ENCODE peak calls at places on chromosomes 6 and 20, in five cellular contexts. P, J, B, M and Y are unnamed samples.

GRCh38 chr6:108839068-108839467 is 9.2 kb upstream of the ARMC2 start:
- DNase-seq in P (no peak), J (no peak), B (no peak), M (no peak), Y (no peak)

GRCh38 chr6:164753517-164753916 is 555.9 kb downstream of the C6orf118 start:
- DNase-seq in P (no peak), J (peak; percentile 13), B (no peak), M (no peak), Y (no peak)

GRCh38 chr20:56431451-56431850 is 19.4 kb downstream of the CASS4 start:
- DNase-seq in P (no peak), J (no peak), B (no peak), M (no peak), Y (no peak)

GRCh38 chr20:35561268-35561667 is 19.4 kb downstream of the ERGIC3 start:
- DNase-seq in P (no peak), J (no peak), B (peak; percentile 64), M (no peak), Y (no peak)

GRCh38 chr6:131524695-131525336 is 48.2 kb upstream of the ARG1 start:
- DNase-seq in P (no peak), J (no peak), B (no peak), M (no peak), Y (no peak)

GRCh38 chr6:131733376-131734016 is 22.7 kb upstream of the CTAGE9 start:
- DNase-seq in P (peak; percentile 41), J (no peak), B (no peak), M (no peak), Y (peak; percentile 26)

GRCh38 chr20:20823469-20823868 is 111.0 kb upstream of the RALGAPA2 start:
- DNase-seq in P (no peak), J (no peak), B (no peak), M (no peak), Y (no peak)

GRCh38 chr6:155818698-155819097 is 363.1 kb upstream of the NOX3 start:
- DNase-seq in P (no peak), J (no peak), B (no peak), M (no peak), Y (no peak)

GRCh38 chr6:47182291-47182957 is 127.3 kb downstream of the TNFRSF21 start:
- DNase-seq in P (no peak), J (no peak), B (peak; percentile 47), M (no peak), Y (no peak)

GRCh38 chr6:159455700-159456274 is 237.3 kb downstream of the SOD2 start:
- DNase-seq in P (no peak), J (no peak), B (no peak), M (no peak), Y (no peak)

GRCh38 chr6:2531426-2532208 is 219.1 kb downstream of the MYLK4 start:
- DNase-seq in P (no peak), J (no peak), B (no peak), M (no peak), Y (no peak)

GRCh38 chr6:131914967-131915751 is 36.0 kb downstream of the CCN2 start:
- DNase-seq in P (peak; percentile 70), J (peak; percentile 68), B (peak; percentile 63), M (no peak), Y (peak; percentile 51)

GRCh38 chr20:431012-431904 is 23.2 kb downstream of the RBCK1 start:
- DNase-seq in P (peak; percentile 35), J (peak; percentile 69), B (peak; percentile 73), M (peak; percentile 71), Y (peak; percentile 66)

GRCh38 chr6:30847971-30848441 is 36.3 kb upstream of the DDR1 start:
- DNase-seq in P (no peak), J (no peak), B (no peak), M (no peak), Y (no peak)

GRCh38 chr20:1555952-1556351 is 1.6 kb downstream of the SIRPD start:
- DNase-seq in P (no peak), J (no peak), B (no peak), M (no peak), Y (no peak)

GRCh38 chr6:148972481-148972880 is 225.7 kb downstream of the UST start:
- DNase-seq in P (no peak), J (peak; percentile 46), B (peak; percentile 37), M (peak; percentile 83), Y (peak; percentile 32)

GRCh38 chr20:47127986-47128385 is 228.5 kb downstream of the ZMYND8 start:
- DNase-seq in P (no peak), J (no peak), B (no peak), M (no peak), Y (no peak)

GRCh38 chr6:26743157-26743821 is 83.7 kb upstream of the ZNF322 start:
- DNase-seq in P (no peak), J (peak; percentile 76), B (no peak), M (no peak), Y (no peak)

GRCh38 chr6:27126046-27126814 is 121.3 kb upstream of the PRSS16 start:
- DNase-seq in P (no peak), J (no peak), B (no peak), M (no peak), Y (no peak)

GRCh38 chr20:43925786-43926185 is 11.1 kb downstream of the TOX2 start:
- DNase-seq in P (no peak), J (no peak), B (no peak), M (peak; percentile 52), Y (no peak)

GRCh38 chr6:44524491-44525227 is 137.2 kb downstream of the CDC5L start:
- DNase-seq in P (no peak), J (no peak), B (no peak), M (no peak), Y (no peak)

GRCh38 chr6:126388235-126388634 is 48.3 kb downstream of the CENPW start:
- DNase-seq in P (no peak), J (no peak), B (no peak), M (no peak), Y (no peak)

GRCh38 chr20:53737404-53738038 is 143.9 kb upstream of the ZNF217 start:
- DNase-seq in P (no peak), J (no peak), B (no peak), M (no peak), Y (no peak)
- H3K27ac ChIP-seq in P (peak overlapping the region; percentile 51), J (no peak overlapping the region), B (peak overlapping the region; percentile 45), M (peak overlapping the region; percentile 66), Y (peak overlapping the region; percentile 53)

GRCh38 chr6:13987400-13987865 is 62.7 kb downstream of the RNF182 start:
- DNase-seq in P (no peak), J (no peak), B (no peak), M (no peak), Y (no peak)

GRCh38 chr6:13988908-13989307 is 64.2 kb downstream of the RNF182 start:
- DNase-seq in P (no peak), J (no peak), B (no peak), M (no peak), Y (no peak)

GRCh38 chr6:13989424-13990144 is 64.8 kb downstream of the RNF182 start:
- DNase-seq in P (no peak), J (no peak), B (no peak), M (no peak), Y (no peak)

GRCh38 chr6:13986700-13987399 is 62.1 kb downstream of the RNF182 start:
- DNase-seq in P (no peak), J (no peak), B (no peak), M (no peak), Y (no peak)

GRCh38 chr6:13988049-13988738 is 63.4 kb downstream of the RNF182 start:
- DNase-seq in P (no peak), J (no peak), B (no peak), M (no peak), Y (no peak)
- H3K4me1 ChIP-seq in P (no peaks in the 10 kb centered on the region), J (peaks cover 11% of the 10 kb centered on the region), B (no peaks in the 10 kb centered on the region), M (no peaks in the 10 kb centered on the region), Y (no peaks in the 10 kb centered on the region)

GRCh38 chr20:33685328-33686007 is 717 bp downstream of the E2F1 start:
- DNase-seq in P (peak; percentile 16), J (no peak), B (no peak), M (peak; percentile 82), Y (no peak)
- TF ChIP-seq POLR2A in P (no peak), J (no peak), B (no peak), M (no peak), Y (no peak)

GRCh38 chr6:106102967-106103727 is 17.0 kb downstream of the PRDM1 start:
- DNase-seq in P (no peak), J (no peak), B (no peak), M (no peak), Y (no peak)
- H3K27ac ChIP-seq in P (no peak overlapping the region), J (no peak overlapping the region), B (peak overlapping the region; percentile 84), M (peak overlapping the region; percentile 64), Y (peak overlapping the region; percentile 83)

DNA sequence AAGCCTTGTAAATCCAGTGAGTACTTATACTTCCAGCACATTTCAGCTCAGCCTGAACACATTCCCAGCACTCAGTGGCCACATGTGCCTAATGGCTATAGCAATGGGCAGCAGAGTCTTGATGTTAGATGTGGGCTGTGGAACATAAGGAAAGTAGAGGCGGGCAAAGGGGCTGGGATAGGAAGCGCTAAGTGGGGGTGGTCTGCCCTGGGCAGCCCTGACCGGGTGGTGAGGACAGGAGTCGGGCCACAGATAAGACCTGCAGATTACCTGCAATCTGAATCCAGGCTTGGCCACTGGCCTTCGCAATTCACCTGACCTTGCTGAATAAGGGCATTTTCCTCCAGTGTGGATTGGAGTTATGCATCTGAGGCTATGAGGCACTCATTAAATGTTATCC is 11.1 kb upstream of the HMGA1 start:
- DNase-seq in P (no peak), J (no peak), B (no peak), M (no peak), Y (no peak)
- H3K4me1 ChIP-seq in P (no peaks in the 10 kb centered on the region), J (peaks cover 82% of the 10 kb centered on the region), B (peaks cover 11% of the 10 kb centered on the region), M (peaks cover 7% of the 10 kb centered on the region), Y (no peaks in the 10 kb centered on the region)

GRCh38 chr20:45944151-45944964 is 9.9 kb downstream of the PCIF1 start:
- DNase-seq in P (no peak), J (no peak), B (no peak), M (no peak), Y (no peak)

GRCh38 chr20:45947110-45947866 is 12.8 kb downstream of the PCIF1 start:
- DNase-seq in P (no peak), J (no peak), B (no peak), M (no peak), Y (no peak)

GRCh38 chr20:45946149-45946970 is 11.9 kb downstream of the PCIF1 start:
- DNase-seq in P (no peak), J (no peak), B (peak; percentile 86), M (no peak), Y (peak; percentile 65)

GRCh38 chr20:45944965-45945677 is 10.6 kb downstream of the PCIF1 start:
- DNase-seq in P (no peak), J (no peak), B (no peak), M (no peak), Y (no peak)

GRCh38 chr20:45945678-45946148 is 11.2 kb downstream of the PCIF1 start:
- DNase-seq in P (no peak), J (no peak), B (no peak), M (no peak), Y (no peak)
- TF ChIP-seq POLR2A in P (no peak), J (no peak), B (no peak), M (no peak), Y (no peak)

GRCh38 chr20:50981714-50982048 is 23.1 kb downstream of the MOCS3 start:
- DNase-seq in P (no peak), J (no peak), B (no peak), M (no peak), Y (no peak)

GRCh38 chr20:50977066-50978045 is 18.7 kb downstream of the MOCS3 start:
- DNase-seq in P (no peak), J (no peak), B (no peak), M (no peak), Y (peak; percentile 51)

GRCh38 chr20:50982372-50982771 is 23.8 kb downstream of the MOCS3 start:
- DNase-seq in P (no peak), J (no peak), B (no peak), M (peak; percentile 77), Y (peak; percentile 57)

GRCh38 chr20:50980851-50981713 is 22.5 kb downstream of the MOCS3 start:
- DNase-seq in P (peak; percentile 44), J (peak; percentile 41), B (peak; percentile 54), M (no peak), Y (no peak)

GRCh38 chr20:50980071-50980681 is 21.6 kb downstream of the MOCS3 start:
- DNase-seq in P (no peak), J (no peak), B (no peak), M (no peak), Y (no peak)
- H3K27ac ChIP-seq in P (no peak overlapping the region), J (no peak overlapping the region), B (no peak overlapping the region), M (no peak overlapping the region), Y (no peak overlapping the region)